ENCODE peak calls at places on chromosomes 4 and X, in four cellular contexts. One of them, this sample, is unnamed.

GRCh38 chr4:109826719-109827118 is 1.1 kb upstream of the RRH start:
- DNase-seq in GM12878: no peak
- DNase-seq in HCT116: no peak
- DNase-seq in K562: peak
- DNase-seq in this sample: no peak

GRCh38 chrX:54044877-54045328 is 630 bp upstream of the PHF8 start:
- DNase-seq in GM12878: peak
- DNase-seq in HCT116: no peak
- DNase-seq in K562: no peak
- DNase-seq in this sample: no peak

GRCh38 chr4:3311095-3311372 is 18.2 kb downstream of the RGS12 start:
- DNase-seq in GM12878: no peak
- DNase-seq in HCT116: no peak
- DNase-seq in K562: no peak
- DNase-seq in this sample: no peak

GRCh38 chrX:15877380-15877779 is 22.8 kb upstream of the AP1S2 start:
- DNase-seq in GM12878: no peak
- DNase-seq in HCT116: no peak
- DNase-seq in K562: no peak
- DNase-seq in this sample: no peak

GRCh38 chr4:110106946-110107325 is 91.5 kb downstream of the ELOVL6 start:
- DNase-seq in GM12878: no peak
- DNase-seq in HCT116: no peak
- DNase-seq in K562: no peak
- DNase-seq in this sample: no peak

GRCh38 chr4:13176603-13177190 is 307.4 kb downstream of the RAB28 start:
- DNase-seq in GM12878: no peak
- DNase-seq in HCT116: no peak
- DNase-seq in K562: no peak
- DNase-seq in this sample: no peak

GRCh38 chr4:84277923-84278322 is 221.2 kb downstream of the NKX6-1 start:
- DNase-seq in GM12878: no peak
- DNase-seq in HCT116: no peak
- DNase-seq in K562: no peak
- DNase-seq in this sample: no peak

GRCh38 chrX:20019672-20020365 is 29.0 kb upstream of the BCLAF3 start:
- DNase-seq in GM12878: no peak
- DNase-seq in HCT116: no peak
- DNase-seq in K562: no peak
- DNase-seq in this sample: no peak

GRCh38 chr4:24642941-24643628 is 58.7 kb upstream of the DHX15 start:
- DNase-seq in GM12878: no peak
- DNase-seq in HCT116: no peak
- DNase-seq in K562: no peak
- DNase-seq in this sample: no peak

GRCh38 chrX:155028749-155029360 is 2.2 kb downstream of the FUNDC2 start:
- DNase-seq in GM12878: no peak
- DNase-seq in HCT116: no peak
- DNase-seq in K562: no peak
- DNase-seq in this sample: no peak

GRCh38 chr4:80183196-80184052 is 13.9 kb upstream of the PRDM8 start:
- DNase-seq in GM12878: no peak
- DNase-seq in HCT116: no peak
- DNase-seq in K562: no peak
- DNase-seq in this sample: no peak

GRCh38 chr4:13537011-13537831 is 7.1 kb downstream of the NKX3-2 start:
- DNase-seq in GM12878: no peak
- DNase-seq in HCT116: no peak
- DNase-seq in K562: peak
- DNase-seq in this sample: no peak

GRCh38 chrX:143017272-143017671 is 8.5 kb upstream of the SPANXN4 start:
- DNase-seq in GM12878: no peak
- DNase-seq in HCT116: no peak
- DNase-seq in K562: no peak
- DNase-seq in this sample: no peak

GRCh38 chr4:38529189-38530115 is 134.5 kb upstream of the KLF3 start:
- DNase-seq in GM12878: peak
- DNase-seq in HCT116: no peak
- DNase-seq in K562: peak
- DNase-seq in this sample: no peak

GRCh38 chrX:39112143-39112542 is 310.9 kb downstream of the MID1IP1 start:
- DNase-seq in GM12878: no peak
- DNase-seq in HCT116: no peak
- DNase-seq in K562: no peak
- DNase-seq in this sample: no peak

GRCh38 chr4:124940387-124940786 is 227.9 kb upstream of the ANKRD50 start:
- DNase-seq in GM12878: no peak
- DNase-seq in HCT116: peak
- DNase-seq in K562: no peak
- DNase-seq in this sample: no peak

GRCh38 chr4:95204873-95205272 is 343.9 kb downstream of the UNC5C start:
- DNase-seq in GM12878: no peak
- DNase-seq in HCT116: peak
- DNase-seq in K562: peak
- DNase-seq in this sample: no peak

GRCh38 chr4:25401066-25401465 is 24.0 kb downstream of the ANAPC4 start:
- DNase-seq in GM12878: no peak
- DNase-seq in HCT116: no peak
- DNase-seq in K562: no peak
- DNase-seq in this sample: no peak

GRCh38 chr4:88605744-88606143 is 13.5 kb downstream of the HERC3 start:
- DNase-seq in GM12878: no peak
- DNase-seq in HCT116: no peak
- DNase-seq in K562: no peak
- DNase-seq in this sample: no peak

GRCh38 chrX:112997991-112998390 is 157.4 kb upstream of the AMOT start:
- DNase-seq in GM12878: no peak
- DNase-seq in HCT116: no peak
- DNase-seq in K562: no peak
- DNase-seq in this sample: no peak

GRCh38 chrX:38095971-38096529 is 89.7 kb downstream of the SYTL5 start:
- DNase-seq in GM12878: no peak
- DNase-seq in HCT116: peak
- DNase-seq in K562: no peak
- DNase-seq in this sample: no peak

GRCh38 chr4:3530051-3530450 is 2.2 kb downstream of the LRPAP1 start:
- DNase-seq in GM12878: no peak
- DNase-seq in HCT116: no peak
- DNase-seq in K562: no peak
- DNase-seq in this sample: no peak

GRCh38 chr4:28523791-28524190 is 1663.2 kb downstream of the STIM2 start:
- DNase-seq in GM12878: no peak
- DNase-seq in HCT116: no peak
- DNase-seq in K562: no peak
- DNase-seq in this sample: no peak

GRCh38 chr4:8200302-8200975 is 1.3 kb downstream of the SH3TC1 start:
- DNase-seq in GM12878: no peak
- DNase-seq in HCT116: no peak
- DNase-seq in K562: peak
- DNase-seq in this sample: no peak
- H3K4me3 ChIP-seq in GM12878: peak
- H3K4me3 ChIP-seq in HCT116: peak
- H3K4me3 ChIP-seq in K562: no peak
- H3K4me3 ChIP-seq in this sample: no peak

GRCh38 chr4:10077101-10077491 is 39.5 kb downstream of the WDR1 start:
- DNase-seq in GM12878: no peak
- DNase-seq in HCT116: no peak
- DNase-seq in K562: peak
- DNase-seq in this sample: no peak
- TF ChIP-seq YY1 in GM12878: no peak
- TF ChIP-seq YY1 in HCT116: no peak
- TF ChIP-seq YY1 in K562: no peak
- TF ChIP-seq YY1 in this sample: no peak

GRCh38 chr4:140702096-140702757 is 54.0 kb downstream of the TBC1D9 start:
- DNase-seq in GM12878: no peak
- DNase-seq in HCT116: no peak
- DNase-seq in K562: no peak
- DNase-seq in this sample: no peak
- H3K4me3 ChIP-seq in GM12878: no peak
- H3K4me3 ChIP-seq in HCT116: no peak
- H3K4me3 ChIP-seq in K562: no peak
- H3K4me3 ChIP-seq in this sample: no peak

GRCh38 chrX:114924423-114924822 is 93.0 kb downstream of the IL13RA2 start:
- DNase-seq in GM12878: no peak
- DNase-seq in HCT116: no peak
- DNase-seq in K562: no peak
- DNase-seq in this sample: no peak
- TF ChIP-seq YY1 in GM12878: no peak
- TF ChIP-seq YY1 in HCT116: no peak
- TF ChIP-seq YY1 in K562: no peak
- TF ChIP-seq YY1 in this sample: no peak

GRCh38 chr4:7073059-7073458 is 5.2 kb upstream of the GRPEL1 start:
- DNase-seq in GM12878: no peak
- DNase-seq in HCT116: no peak
- DNase-seq in K562: no peak
- DNase-seq in this sample: no peak
- H3K4me3 ChIP-seq in GM12878: no peak
- H3K4me3 ChIP-seq in HCT116: no peak
- H3K4me3 ChIP-seq in K562: no peak
- H3K4me3 ChIP-seq in this sample: no peak

DNA sequence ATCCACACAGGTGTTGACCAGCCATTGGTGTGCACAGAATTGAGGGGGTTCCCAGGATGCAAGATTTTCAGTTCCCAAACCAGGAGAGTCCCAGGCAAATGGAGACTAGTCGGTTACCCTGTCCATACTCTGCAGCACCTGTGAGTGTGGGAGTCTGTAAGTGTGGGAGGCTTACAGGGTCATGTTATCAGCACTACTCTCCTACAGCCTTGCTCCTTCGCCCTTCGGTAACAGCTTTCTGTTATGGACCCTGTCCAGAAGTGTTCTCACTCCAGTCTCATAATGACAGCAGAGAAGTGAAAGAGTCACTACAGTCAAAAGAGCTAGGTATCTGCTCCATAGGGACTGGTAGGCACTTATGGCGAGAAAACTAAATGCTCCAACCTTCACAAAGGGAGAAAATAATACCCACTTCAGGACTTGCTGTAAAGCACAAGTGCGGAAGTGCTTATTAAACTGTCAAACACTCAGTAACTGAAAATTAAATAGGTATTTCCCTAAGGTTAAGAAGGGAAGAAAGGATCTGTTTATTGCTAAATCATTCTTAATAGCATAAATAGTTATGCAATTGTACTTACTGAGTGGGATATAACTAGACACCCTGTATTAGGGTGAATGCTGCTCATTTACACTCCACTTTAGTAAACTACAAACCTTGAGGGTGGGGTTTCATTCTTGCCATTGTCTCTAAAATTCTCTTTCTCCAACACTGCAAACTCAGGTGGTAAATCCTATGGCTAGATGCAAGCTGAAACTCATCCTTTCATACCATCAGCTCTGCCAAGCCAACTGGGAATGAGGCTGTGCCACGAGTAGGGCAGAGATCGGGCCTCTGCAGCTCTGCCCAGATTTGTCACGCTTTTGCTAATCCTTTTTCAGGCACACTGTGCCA is 2.8 kb upstream of the ADH7 start:
- DNase-seq in GM12878: no peak
- DNase-seq in HCT116: no peak
- DNase-seq in K562: no peak
- DNase-seq in this sample: no peak
- TF ChIP-seq YY1 in GM12878: no peak
- TF ChIP-seq YY1 in HCT116: no peak
- TF ChIP-seq YY1 in K562: no peak
- TF ChIP-seq YY1 in this sample: no peak

DNA sequence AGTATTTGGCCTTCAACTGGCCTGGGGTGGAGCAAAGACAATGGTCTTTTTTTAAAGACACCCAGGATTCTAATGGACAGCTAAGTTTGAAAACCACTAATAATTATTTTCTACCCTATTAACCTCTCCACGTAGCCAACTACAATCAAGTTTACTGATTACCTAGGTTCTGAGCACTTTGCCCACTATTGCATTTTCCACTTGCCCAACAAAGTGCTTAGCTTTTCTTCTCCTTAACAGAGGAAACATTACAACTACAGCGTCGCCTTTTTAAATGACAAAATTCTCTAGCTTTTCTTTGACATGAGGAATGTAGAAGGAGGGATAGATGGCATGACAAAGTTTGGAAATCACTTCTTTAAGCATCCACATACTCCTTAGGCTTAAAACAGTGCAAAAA is 2.0 kb downstream of the CHIC2 start:
- DNase-seq in GM12878: no peak
- DNase-seq in HCT116: no peak
- DNase-seq in K562: no peak
- DNase-seq in this sample: no peak
- H3K4me3 ChIP-seq in GM12878: peak
- H3K4me3 ChIP-seq in HCT116: no peak
- H3K4me3 ChIP-seq in K562: peak
- H3K4me3 ChIP-seq in this sample: no peak

DNA sequence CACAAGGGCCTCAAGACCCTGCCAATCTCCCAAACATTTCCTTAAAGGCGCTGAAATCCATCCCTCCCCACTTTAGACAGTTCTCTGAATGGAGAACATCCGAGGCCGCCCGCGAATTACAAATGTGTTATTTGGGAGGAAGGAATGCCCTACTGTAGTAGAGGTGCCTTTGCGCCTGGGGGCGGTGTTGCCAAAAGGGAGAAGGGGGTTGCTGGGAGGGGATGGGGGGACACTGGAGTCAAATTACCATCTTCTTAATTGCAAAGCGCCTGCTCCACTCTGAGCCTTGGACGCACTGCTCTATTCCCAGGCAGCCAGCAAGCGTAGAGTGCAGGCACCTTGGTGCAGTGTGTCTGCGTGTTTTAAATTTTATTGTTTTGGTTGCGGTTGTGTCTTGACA is 2.7 kb downstream of the TMEM255A start:
- DNase-seq in GM12878: no peak
- DNase-seq in HCT116: no peak
- DNase-seq in K562: no peak
- DNase-seq in this sample: peak
- TF ChIP-seq YY1 in GM12878: no peak
- TF ChIP-seq YY1 in HCT116: no peak
- TF ChIP-seq YY1 in K562: no peak
- TF ChIP-seq YY1 in this sample: no peak

DNA sequence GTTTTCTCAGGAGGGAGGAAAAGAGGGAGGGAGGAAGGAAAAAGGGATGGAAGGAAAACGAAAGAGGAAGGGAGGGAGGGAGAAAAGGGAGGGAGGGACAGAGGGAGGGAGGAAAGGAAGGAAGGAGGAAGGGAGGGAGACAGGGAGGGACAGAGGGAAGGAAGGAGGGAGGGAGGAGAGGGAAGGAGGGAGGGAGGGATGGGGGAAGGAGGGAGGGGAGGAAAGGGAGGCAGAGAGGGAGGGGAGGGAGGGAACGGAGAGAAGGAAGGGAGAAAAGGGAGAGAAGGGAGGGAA is 15.4 kb downstream of the DHRSX start:
- DNase-seq in GM12878: no peak
- DNase-seq in HCT116: no peak
- DNase-seq in K562: no peak
- DNase-seq in this sample: no peak
- H3K4me3 ChIP-seq in GM12878: no peak
- H3K4me3 ChIP-seq in HCT116: no peak
- H3K4me3 ChIP-seq in K562: no peak
- H3K4me3 ChIP-seq in this sample: no peak

GRCh38 chr4:142773505-142773904 is 72.6 kb downstream of the INPP4B start:
- DNase-seq in GM12878: no peak
- DNase-seq in HCT116: no peak
- DNase-seq in K562: no peak
- DNase-seq in this sample: no peak
- TF ChIP-seq YY1 in GM12878: no peak
- TF ChIP-seq YY1 in HCT116: no peak
- TF ChIP-seq YY1 in K562: no peak
- TF ChIP-seq YY1 in this sample: no peak

This sample was measured in NT2/D1.